ENCODE peak calls at places on chromosomes 4 and X, in eight cellular contexts. One of them, this sample, is unnamed.

GRCh38 chr4:5785806-5786680 is 75.0 kb downstream of the EVC start:
- DNase-seq in colonic mucosa: no peak
- DNase-seq in uterus: no peak
- DNase-seq in kidney epithelial cell: peak; percentile 21
- DNase-seq in astrocyte: peak; percentile 79
- DNase-seq in fibroblast of mammary gland: peak; percentile 85
- DNase-seq in cardiac muscle cell: no peak
- DNase-seq in A673: no peak
- DNase-seq in this sample: peak; percentile 45

GRCh38 chr4:42412251-42412650 is 15.0 kb downstream of the SHISA3 start:
- DNase-seq in colonic mucosa: no peak
- DNase-seq in uterus: no peak
- DNase-seq in A673: peak; percentile 43
- DNase-seq in kidney epithelial cell: peak; percentile 61
- DNase-seq in astrocyte: peak; percentile 93
- DNase-seq in fibroblast of mammary gland: peak; percentile 83
- DNase-seq in cardiac muscle cell: no peak
- DNase-seq in this sample: peak; percentile 53

GRCh38 chr4:54187148-54187547 is 41.9 kb upstream of the PDGFRA start:
- DNase-seq in kidney epithelial cell: no peak
- DNase-seq in fibroblast of mammary gland: no peak
- DNase-seq in A673: no peak
- DNase-seq in astrocyte: no peak
- DNase-seq in cardiac muscle cell: peak; percentile 11
- DNase-seq in uterus: no peak
- DNase-seq in colonic mucosa: no peak
- DNase-seq in this sample: no peak

GRCh38 chrX:139766545-139766983 is 58.6 kb upstream of the MCF2 start:
- DNase-seq in fibroblast of mammary gland: no peak
- DNase-seq in colonic mucosa: no peak
- DNase-seq in uterus: no peak
- DNase-seq in astrocyte: no peak
- DNase-seq in cardiac muscle cell: no peak
- DNase-seq in kidney epithelial cell: no peak
- DNase-seq in A673: no peak
- DNase-seq in this sample: no peak

GRCh38 chrX:149092179-149092578 is 412.9 kb downstream of the IDS start:
- DNase-seq in cardiac muscle cell: no peak
- DNase-seq in kidney epithelial cell: no peak
- DNase-seq in colonic mucosa: no peak
- DNase-seq in uterus: no peak
- DNase-seq in A673: no peak
- DNase-seq in fibroblast of mammary gland: no peak
- DNase-seq in astrocyte: no peak
- DNase-seq in this sample: no peak

GRCh38 chrX:151715735-151716134 is at the start of gene FATE1:
- DNase-seq in cardiac muscle cell: no peak
- DNase-seq in A673: no peak
- DNase-seq in kidney epithelial cell: no peak
- DNase-seq in uterus: no peak
- DNase-seq in colonic mucosa: no peak
- DNase-seq in astrocyte: no peak
- DNase-seq in fibroblast of mammary gland: no peak
- DNase-seq in this sample: no peak

GRCh38 chrX:139194571-139195280 is 335.8 kb upstream of the F9 start:
- DNase-seq in A673: no peak
- DNase-seq in fibroblast of mammary gland: no peak
- DNase-seq in astrocyte: peak; percentile 24
- DNase-seq in uterus: no peak
- DNase-seq in kidney epithelial cell: no peak
- DNase-seq in colonic mucosa: no peak
- DNase-seq in cardiac muscle cell: peak; percentile 32
- DNase-seq in this sample: no peak

GRCh38 chr4:144410230-144410783 is 235.6 kb upstream of the HHIP start:
- DNase-seq in cardiac muscle cell: no peak
- DNase-seq in fibroblast of mammary gland: no peak
- DNase-seq in colonic mucosa: no peak
- DNase-seq in uterus: no peak
- DNase-seq in astrocyte: no peak
- DNase-seq in kidney epithelial cell: no peak
- DNase-seq in A673: no peak
- DNase-seq in this sample: no peak

GRCh38 chrX:71626576-71626975 is 8.3 kb upstream of the CXCR3 start:
- DNase-seq in astrocyte: no peak
- DNase-seq in colonic mucosa: peak; percentile 78
- DNase-seq in A673: no peak
- DNase-seq in cardiac muscle cell: no peak
- DNase-seq in fibroblast of mammary gland: no peak
- DNase-seq in uterus: no peak
- DNase-seq in kidney epithelial cell: no peak
- DNase-seq in this sample: no peak

GRCh38 chrX:9885150-9885549 is 82.0 kb upstream of the CLDN34 start:
- DNase-seq in cardiac muscle cell: peak; percentile 75
- DNase-seq in colonic mucosa: peak; percentile 57
- DNase-seq in A673: peak; percentile 77
- DNase-seq in kidney epithelial cell: no peak
- DNase-seq in uterus: no peak
- DNase-seq in astrocyte: peak; percentile 34
- DNase-seq in fibroblast of mammary gland: peak; percentile 59
- DNase-seq in this sample: no peak

GRCh38 chr4:173685324-173685723 is 155.3 kb upstream of the HAND2 start:
- DNase-seq in fibroblast of mammary gland: no peak
- DNase-seq in colonic mucosa: no peak
- DNase-seq in cardiac muscle cell: no peak
- DNase-seq in astrocyte: no peak
- DNase-seq in uterus: no peak
- DNase-seq in A673: no peak
- DNase-seq in kidney epithelial cell: no peak
- DNase-seq in this sample: no peak

GRCh38 chr4:38574559-38575333 is 89.3 kb upstream of the KLF3 start:
- DNase-seq in cardiac muscle cell: no peak
- DNase-seq in uterus: no peak
- DNase-seq in A673: no peak
- DNase-seq in kidney epithelial cell: no peak
- DNase-seq in astrocyte: no peak
- DNase-seq in colonic mucosa: peak; percentile 62
- DNase-seq in fibroblast of mammary gland: no peak
- DNase-seq in this sample: no peak

GRCh38 chrX:100512471-100512870 is 72.3 kb upstream of the TNMD start:
- DNase-seq in colonic mucosa: no peak
- DNase-seq in astrocyte: no peak
- DNase-seq in fibroblast of mammary gland: peak; percentile 24
- DNase-seq in A673: peak; percentile 10
- DNase-seq in uterus: no peak
- DNase-seq in cardiac muscle cell: peak; percentile 22
- DNase-seq in kidney epithelial cell: no peak
- DNase-seq in this sample: no peak

GRCh38 chr4:166143227-166143626 is 270.2 kb downstream of the TLL1 start:
- DNase-seq in astrocyte: peak; percentile 60
- DNase-seq in A673: peak; percentile 8
- DNase-seq in cardiac muscle cell: no peak
- DNase-seq in fibroblast of mammary gland: peak; percentile 11
- DNase-seq in uterus: no peak
- DNase-seq in colonic mucosa: no peak
- DNase-seq in kidney epithelial cell: no peak
- DNase-seq in this sample: no peak

GRCh38 chrX:13087322-13088154 is 43.1 kb upstream of the FAM9C start:
- DNase-seq in uterus: no peak
- DNase-seq in colonic mucosa: no peak
- DNase-seq in fibroblast of mammary gland: no peak
- DNase-seq in kidney epithelial cell: peak; percentile 71
- DNase-seq in A673: peak; percentile 34
- DNase-seq in astrocyte: peak; percentile 75
- DNase-seq in cardiac muscle cell: no peak
- DNase-seq in this sample: no peak

GRCh38 chr4:13168326-13168725 is 315.8 kb downstream of the RAB28 start:
- DNase-seq in uterus: no peak
- DNase-seq in colonic mucosa: no peak
- DNase-seq in fibroblast of mammary gland: no peak
- DNase-seq in kidney epithelial cell: no peak
- DNase-seq in A673: no peak
- DNase-seq in cardiac muscle cell: no peak
- DNase-seq in astrocyte: peak; percentile 60
- DNase-seq in this sample: no peak

GRCh38 chr4:29467044-29467717 is 1253.0 kb upstream of the PCDH7 start:
- DNase-seq in fibroblast of mammary gland: no peak
- DNase-seq in uterus: no peak
- DNase-seq in astrocyte: no peak
- DNase-seq in cardiac muscle cell: no peak
- DNase-seq in kidney epithelial cell: no peak
- DNase-seq in A673: no peak
- DNase-seq in colonic mucosa: no peak
- DNase-seq in this sample: no peak

GRCh38 chr4:148778980-148779675 is 336.9 kb upstream of the NR3C2 start:
- DNase-seq in colonic mucosa: no peak
- DNase-seq in cardiac muscle cell: no peak
- DNase-seq in kidney epithelial cell: no peak
- DNase-seq in fibroblast of mammary gland: no peak
- DNase-seq in astrocyte: peak; percentile 53
- DNase-seq in A673: no peak
- DNase-seq in uterus: no peak
- DNase-seq in this sample: peak; percentile 60

GRCh38 chr4:181168406-181168805 is 1074.8 kb upstream of the TENM3 start:
- DNase-seq in colonic mucosa: no peak
- DNase-seq in uterus: no peak
- DNase-seq in A673: no peak
- DNase-seq in cardiac muscle cell: no peak
- DNase-seq in kidney epithelial cell: no peak
- DNase-seq in fibroblast of mammary gland: no peak
- DNase-seq in astrocyte: no peak
- DNase-seq in this sample: no peak

GRCh38 chr4:152983774-152984411 is 47.8 kb downstream of the FHDC1 start:
- DNase-seq in A673: peak; percentile 26
- DNase-seq in colonic mucosa: no peak
- DNase-seq in fibroblast of mammary gland: peak; percentile 71
- DNase-seq in cardiac muscle cell: no peak
- DNase-seq in astrocyte: peak; percentile 93
- DNase-seq in kidney epithelial cell: peak; percentile 67
- DNase-seq in uterus: no peak
- DNase-seq in this sample: no peak

DNA sequence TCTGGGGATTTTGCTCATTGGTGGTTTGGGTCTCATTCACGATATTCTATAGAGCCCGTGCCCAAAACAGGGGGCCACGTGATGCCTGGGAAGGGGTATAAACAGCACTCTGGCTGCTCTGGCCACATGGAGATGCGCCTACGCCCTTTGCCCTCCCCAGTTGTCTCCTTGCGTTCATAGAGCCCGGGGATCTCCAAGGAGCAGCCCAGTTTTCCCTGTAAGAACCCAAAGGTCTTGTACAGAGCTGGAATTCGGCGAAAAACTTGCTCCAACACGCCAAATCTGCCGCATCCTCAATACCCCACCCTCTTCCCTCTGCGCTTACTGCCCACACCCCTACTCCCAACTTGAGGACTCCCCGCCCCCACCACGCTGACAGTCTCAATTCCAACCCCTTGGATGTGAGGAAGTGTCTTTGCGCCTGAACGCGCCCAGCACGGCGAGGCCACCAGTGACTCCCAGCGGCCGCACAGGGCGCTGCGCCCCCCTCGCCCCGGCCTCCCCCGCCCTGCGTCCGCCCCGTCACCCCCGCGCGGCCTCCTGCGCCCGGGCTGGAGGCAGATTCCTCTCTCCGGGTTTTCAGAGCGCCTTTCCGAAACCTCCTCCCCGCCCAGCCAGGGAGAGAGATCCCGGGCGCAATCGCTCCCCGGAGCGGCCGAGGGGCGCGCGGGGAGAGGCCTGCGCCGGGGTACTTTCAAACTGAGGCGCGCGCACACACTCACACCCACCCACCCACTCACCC is at the start of gene NHS:
- DNase-seq in kidney epithelial cell: no peak
- DNase-seq in astrocyte: peak; percentile 59
- DNase-seq in A673: peak; percentile 57
- DNase-seq in colonic mucosa: peak; percentile 70
- DNase-seq in cardiac muscle cell: peak; percentile 88
- DNase-seq in uterus: peak; percentile 76
- DNase-seq in fibroblast of mammary gland: peak; percentile 62
- DNase-seq in this sample: no peak
- TF ChIP-seq CTCF in kidney epithelial cell: peak; percentile 37
- TF ChIP-seq CTCF in astrocyte: no peak
- TF ChIP-seq CTCF in A673: no peak
- TF ChIP-seq CTCF in colonic mucosa: peak; percentile 41
- TF ChIP-seq CTCF in cardiac muscle cell: peak; percentile 40
- TF ChIP-seq CTCF in uterus: no peak
- TF ChIP-seq CTCF in fibroblast of mammary gland: peak; percentile 20
- TF ChIP-seq CTCF in this sample: peak; percentile 37

GRCh38 chr4:1873291-1873690 is 2.1 kb downstream of the NSD2 start:
- DNase-seq in colonic mucosa: no peak
- DNase-seq in astrocyte: no peak
- DNase-seq in cardiac muscle cell: no peak
- DNase-seq in A673: no peak
- DNase-seq in kidney epithelial cell: no peak
- DNase-seq in fibroblast of mammary gland: no peak
- DNase-seq in uterus: no peak
- DNase-seq in this sample: no peak
- H3K4me3 ChIP-seq in colonic mucosa: no peak overlapping the region
- H3K4me3 ChIP-seq in astrocyte: peak overlapping the region; percentile 64
- H3K4me3 ChIP-seq in cardiac muscle cell: no peak overlapping the region
- H3K4me3 ChIP-seq in A673: peak overlapping the region; percentile 98
- H3K4me3 ChIP-seq in kidney epithelial cell: peak overlapping the region; percentile 90
- H3K4me3 ChIP-seq in fibroblast of mammary gland: peak overlapping the region; percentile 77
- H3K4me3 ChIP-seq in uterus: no peak overlapping the region
- H3K4me3 ChIP-seq in this sample: peak overlapping the region; percentile 82

DNA sequence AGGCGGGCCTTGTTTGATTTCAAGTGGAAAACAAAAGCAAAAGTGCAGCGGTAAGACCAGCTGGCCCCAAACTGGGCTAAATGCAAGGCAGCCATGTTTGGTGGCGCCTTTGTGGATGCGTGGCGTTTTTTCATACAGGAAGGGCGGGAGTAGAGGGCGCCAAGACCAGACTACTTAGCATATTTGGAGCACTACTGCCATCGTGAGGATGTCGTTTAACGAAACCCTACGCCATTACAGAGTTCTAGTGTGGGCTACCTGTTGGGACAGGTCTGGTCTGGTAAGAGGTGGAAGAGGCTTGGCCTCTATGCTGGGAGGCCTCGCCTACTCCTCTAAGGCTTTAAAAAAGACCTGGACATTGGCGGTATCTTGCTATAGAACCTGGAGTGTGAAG is 230.7 kb upstream of the STK26 start:
- DNase-seq in colonic mucosa: peak; percentile 94
- DNase-seq in fibroblast of mammary gland: peak; percentile 93
- DNase-seq in A673: peak; percentile 90
- DNase-seq in kidney epithelial cell: peak; percentile 58
- DNase-seq in uterus: peak; percentile 90
- DNase-seq in astrocyte: peak; percentile 75
- DNase-seq in cardiac muscle cell: no peak
- DNase-seq in this sample: no peak
- TF ChIP-seq CTCF in colonic mucosa: no peak
- TF ChIP-seq CTCF in fibroblast of mammary gland: peak; percentile 41
- TF ChIP-seq CTCF in A673: peak; percentile 53
- TF ChIP-seq CTCF in kidney epithelial cell: no peak
- TF ChIP-seq CTCF in uterus: peak; percentile 48
- TF ChIP-seq CTCF in astrocyte: no peak
- TF ChIP-seq CTCF in cardiac muscle cell: no peak
- TF ChIP-seq CTCF in this sample: peak; percentile 32

DNA sequence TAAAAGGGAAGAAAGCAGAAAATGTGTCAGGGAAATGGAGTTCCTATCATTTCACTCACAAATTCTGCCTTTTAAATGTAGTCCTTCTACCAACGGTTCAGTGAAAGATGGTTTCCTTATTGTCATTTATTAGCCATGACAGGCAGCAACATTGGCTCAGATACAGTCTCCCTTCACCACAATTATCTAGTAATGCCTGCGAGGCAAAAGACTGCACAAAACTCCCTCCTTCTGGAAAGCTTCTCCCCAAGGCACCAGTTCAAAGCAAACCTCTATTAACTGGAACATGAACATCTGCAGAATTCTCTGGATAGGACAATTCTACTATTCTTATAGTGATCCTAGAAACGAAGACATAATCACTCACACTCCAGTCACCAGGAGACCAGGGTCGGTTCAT is 28.3 kb downstream of the DCTD start:
- DNase-seq in colonic mucosa: no peak
- DNase-seq in A673: no peak
- DNase-seq in uterus: no peak
- DNase-seq in kidney epithelial cell: no peak
- DNase-seq in cardiac muscle cell: no peak
- DNase-seq in fibroblast of mammary gland: no peak
- DNase-seq in astrocyte: no peak
- DNase-seq in this sample: no peak
- H3K4me3 ChIP-seq in colonic mucosa: no peak overlapping the region
- H3K4me3 ChIP-seq in A673: no peak overlapping the region
- H3K4me3 ChIP-seq in uterus: no peak overlapping the region
- H3K4me3 ChIP-seq in kidney epithelial cell: no peak overlapping the region
- H3K4me3 ChIP-seq in cardiac muscle cell: no peak overlapping the region
- H3K4me3 ChIP-seq in fibroblast of mammary gland: no peak overlapping the region
- H3K4me3 ChIP-seq in astrocyte: no peak overlapping the region
- H3K4me3 ChIP-seq in this sample: no peak overlapping the region